ENCODE peak calls at places on chromosomes 6 and 20, in five cellular contexts. Z is upper lobe of left lung, G is breast epithelium, R is uterus, E is tibial nerve. P is an unnamed sample.

GRCh38 chr20:36624068-36624813 is 18.7 kb downstream of the RAB5IF start:
- DNase-seq in E (no peak), G (no peak), Z (peak; percentile 43), R (no peak), P (no peak)

GRCh38 chr6:31497595-31498476 is at the start of gene MICB:
- DNase-seq in R (peak; percentile 59), G (peak; percentile 77), Z (peak; percentile 93), E (peak; percentile 77), P (peak; percentile 88)

GRCh38 chr6:36610576-36611336 is 16.6 kb downstream of the SRSF3 start:
- DNase-seq in Z (peak; percentile 6), G (no peak), E (no peak), R (no peak), P (peak; percentile 35)

GRCh38 chr20:61125076-61125475 is 127.0 kb upstream of the CDH4 start:
- DNase-seq in G (no peak), E (no peak), Z (no peak), R (no peak), P (no peak)

GRCh38 chr20:45630366-45630765 is 718 bp downstream of the WFDC9 start:
- DNase-seq in Z (no peak), R (no peak), G (no peak), E (no peak), P (no peak)

GRCh38 chr20:35839891-35840290 is 68.1 kb downstream of the PHF20 start:
- DNase-seq in E (no peak), Z (no peak), G (no peak), R (no peak), P (no peak)

GRCh38 chr6:137736919-137737318 is 130.1 kb upstream of the TNFAIP3 start:
- DNase-seq in E (no peak), G (no peak), R (no peak), Z (no peak), P (no peak)

GRCh38 chr6:108667984-108668383 is 107.3 kb downstream of the FOXO3 start:
- DNase-seq in R (no peak), E (no peak), Z (no peak), G (no peak), P (no peak)

GRCh38 chr6:51045548-51045947 is 226.9 kb downstream of the TFAP2B start:
- DNase-seq in R (no peak), G (no peak), E (no peak), Z (no peak), P (no peak)

GRCh38 chr6:134449781-134450180 is 131.9 kb upstream of the SGK1 start:
- DNase-seq in E (no peak), G (no peak), R (no peak), Z (no peak), P (no peak)

GRCh38 chr20:46746972-46747371 is 37.5 kb downstream of the SLC2A10 start:
- DNase-seq in E (no peak), Z (no peak), R (no peak), G (no peak), P (no peak)

GRCh38 chr6:66771626-66772025 is 1064.6 kb upstream of the EYS start:
- DNase-seq in R (no peak), E (no peak), Z (no peak), G (no peak), P (no peak)

GRCh38 chr20:34017610-34018009 is 23.9 kb downstream of the RALY start:
- DNase-seq in G (no peak), R (no peak), Z (no peak), E (no peak), P (no peak)

GRCh38 chr6:44254957-44255808 is 2.1 kb downstream of the SLC35B2 start:
- DNase-seq in E (no peak), G (no peak), Z (no peak), R (no peak), P (no peak)

GRCh38 chr20:44057698-44058675 is 129.0 kb downstream of the JPH2 start:
- DNase-seq in Z (no peak), R (no peak), E (no peak), G (no peak), P (no peak)

GRCh38 chr6:1315560-1316386 is 3.9 kb downstream of the FOXQ1 start:
- DNase-seq in E (no peak), Z (no peak), R (no peak), G (no peak), P (no peak)

GRCh38 chr6:158648682-158649131 is 1.1 kb upstream of the SYTL3 start:
- DNase-seq in R (no peak), G (no peak), Z (peak; percentile 17), E (no peak), P (no peak)

DNA sequence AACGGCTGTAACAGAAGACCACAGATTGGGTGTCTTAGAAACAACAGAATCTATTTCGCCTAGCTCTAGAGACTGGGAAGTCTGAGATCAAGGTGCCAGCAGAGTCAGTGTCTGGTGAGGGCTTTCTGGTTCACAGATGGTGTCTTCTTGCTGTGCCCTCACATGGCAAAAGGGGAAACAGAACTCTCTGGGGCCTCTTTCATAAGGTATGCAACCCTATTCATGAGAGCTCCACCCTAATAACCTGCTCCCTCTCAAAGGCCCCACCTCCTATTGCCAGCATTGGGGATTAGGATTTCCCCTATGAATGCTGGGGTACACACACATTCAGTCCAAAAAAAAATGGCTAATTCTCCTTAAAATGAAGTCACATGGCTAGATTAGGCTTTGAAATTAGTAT is 10.0 kb downstream of the TXNDC5 start:
- DNase-seq in E (no peak), Z (no peak), G (no peak), R (no peak), P (no peak)
- H3K4me3 ChIP-seq in E (no peak overlapping the region), Z (no peak overlapping the region), G (no peak overlapping the region), R (no peak overlapping the region), P (no peak overlapping the region)

DNA sequence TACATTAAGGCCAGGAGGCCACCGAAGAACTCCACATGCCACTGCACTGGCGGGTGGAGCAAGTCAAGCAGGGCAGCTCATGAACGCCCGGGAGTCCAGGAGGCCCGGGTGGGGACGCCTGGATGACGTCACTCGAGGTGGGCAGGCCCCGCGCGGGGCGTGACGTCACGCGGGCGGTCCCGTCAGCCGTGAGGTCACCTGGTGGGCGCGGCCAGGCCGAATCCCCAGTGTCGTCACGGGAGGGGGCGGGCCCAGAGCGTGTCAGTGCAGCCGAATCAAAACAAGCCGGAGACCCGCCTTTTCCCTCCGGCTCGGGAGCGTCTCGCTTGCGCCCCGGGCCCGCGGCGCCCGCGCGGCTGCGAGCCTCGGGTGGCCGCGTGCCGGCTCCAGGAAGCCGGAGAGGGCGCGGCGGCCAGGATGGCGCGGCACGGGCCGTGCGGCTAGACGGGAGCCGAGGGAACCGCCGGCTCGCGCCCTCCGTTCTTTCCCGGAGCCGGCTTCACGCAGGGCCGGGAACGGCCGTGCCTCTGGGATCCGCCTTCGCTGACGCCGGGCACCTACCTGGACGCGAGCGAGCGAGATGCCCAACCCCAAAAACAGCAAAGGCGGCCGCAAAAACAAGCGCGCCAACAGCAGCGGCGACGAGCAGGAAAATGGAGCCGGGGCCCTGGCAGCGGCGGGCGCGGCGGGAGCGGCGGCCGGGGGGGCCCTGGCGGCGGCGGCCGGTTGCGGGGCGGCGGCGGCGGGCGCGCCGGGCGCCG is at the start of gene HECA:
- DNase-seq in E (peak; percentile 98), G (peak; percentile 98), Z (peak; percentile 99), R (peak; percentile 98), P (peak; percentile 99)
- TF ChIP-seq POLR2A in E (peak; percentile 85), G (peak; percentile 42), Z (peak; percentile 95), R (peak; percentile 97), P (peak; percentile 95)

GRCh38 chr6:143750945-143751344 is 73.2 kb downstream of the PHACTR2 start:
- DNase-seq in G (no peak), Z (no peak), R (no peak), E (no peak), P (no peak)

GRCh38 chr6:143746202-143747119 is 68.7 kb downstream of the PHACTR2 start:
- DNase-seq in E (no peak), R (no peak), G (no peak), Z (no peak), P (no peak)

GRCh38 chr6:143745160-143746133 is 67.7 kb downstream of the PHACTR2 start:
- DNase-seq in G (no peak), E (peak; percentile 26), Z (peak; percentile 69), R (no peak), P (no peak)

GRCh38 chr6:143744593-143745151 is 66.9 kb downstream of the PHACTR2 start:
- DNase-seq in R (no peak), Z (no peak), G (no peak), E (no peak), P (no peak)

DNA sequence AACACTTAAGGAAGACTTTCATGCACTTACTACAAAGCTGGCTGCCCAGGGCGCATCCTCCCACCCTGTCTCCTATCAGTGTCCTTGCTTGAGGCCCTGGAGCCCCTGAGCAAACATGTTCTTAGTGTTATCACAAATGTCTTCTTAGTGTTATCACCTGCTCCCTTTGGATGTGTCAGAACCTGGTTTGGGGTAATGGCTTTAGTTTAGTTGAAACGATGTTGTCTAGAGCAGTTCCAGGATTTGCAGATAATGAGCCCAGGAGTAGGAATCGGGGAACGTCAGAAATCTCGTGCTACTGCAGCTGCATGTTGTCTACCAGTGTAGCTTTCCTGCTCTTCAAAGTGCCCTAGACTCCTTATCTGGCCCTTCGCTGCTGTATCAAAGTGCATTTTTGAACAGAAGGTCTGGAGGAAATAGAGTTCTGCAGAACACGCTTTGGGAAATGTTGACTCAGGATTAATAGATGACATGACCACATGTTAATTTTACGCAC is 69.6 kb downstream of the PHACTR2 start:
- DNase-seq in R (no peak), E (no peak), Z (no peak), G (no peak), P (no peak)
- H3K4me3 ChIP-seq in R (no peak overlapping the region), E (no peak overlapping the region), Z (no peak overlapping the region), G (no peak overlapping the region), P (no peak overlapping the region)

DNA sequence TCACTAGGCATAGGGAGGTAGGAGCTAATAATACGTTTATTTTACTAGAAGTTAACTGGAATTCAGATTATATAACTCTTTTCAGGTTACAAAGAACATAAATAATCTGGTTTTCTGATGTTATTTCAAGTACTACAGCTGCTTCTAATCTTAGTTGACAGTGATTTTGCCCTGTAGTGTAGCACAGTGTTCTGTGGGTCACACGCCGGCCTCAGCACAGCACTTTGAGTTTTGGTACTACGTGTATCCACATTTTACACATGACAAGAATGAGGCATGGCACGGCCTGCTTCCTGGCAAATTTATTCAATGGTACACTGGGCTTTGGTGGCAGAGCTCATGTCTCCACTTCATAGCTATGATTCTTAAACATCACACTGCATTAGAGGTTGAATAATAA is 1.1 kb downstream of the HFE start:
- DNase-seq in Z (no peak), R (no peak), E (peak; percentile 33), G (no peak), P (no peak)
- TF ChIP-seq POLR2A in Z (no peak), R (no peak), E (no peak), G (no peak), P (no peak)

GRCh38 chr6:169252805-169253189 is 849 bp downstream of the THBS2 start:
- DNase-seq in E (no peak), Z (peak; percentile 44), R (no peak), G (no peak), P (peak; percentile 64)
- H3K4me3 ChIP-seq in E (peak overlapping the region; percentile 42), Z (peak overlapping the region; percentile 18), R (peak overlapping the region; percentile 52), G (peak overlapping the region; percentile 50), P (peak overlapping the region; percentile 49)